ENCODE peak calls at places on chromosomes 5 and 9, in seven cellular contexts. One of them, this sample, is unnamed.

GRCh38 chr9:133242241-133242640 is 32.8 kb downstream of the ABO start:
- DNase-seq in HFF-Myc: no peak
- DNase-seq in uterus: no peak
- DNase-seq in GM12878: no peak
- DNase-seq in kidney: no peak
- DNase-seq in lower leg skin: no peak
- DNase-seq in cardiac fibroblast: no peak
- DNase-seq in this sample: no peak

GRCh38 chr9:86407022-86407421 is 52.8 kb upstream of the TUT7 start:
- DNase-seq in HFF-Myc: no peak
- DNase-seq in uterus: peak
- DNase-seq in GM12878: no peak
- DNase-seq in kidney: no peak
- DNase-seq in lower leg skin: peak
- DNase-seq in cardiac fibroblast: peak
- DNase-seq in this sample: peak

GRCh38 chr9:76534031-76534430 is 75.0 kb downstream of the GCNT1 start:
- DNase-seq in HFF-Myc: no peak
- DNase-seq in uterus: no peak
- DNase-seq in GM12878: no peak
- DNase-seq in kidney: no peak
- DNase-seq in lower leg skin: no peak
- DNase-seq in cardiac fibroblast: peak
- DNase-seq in this sample: peak

GRCh38 chr9:137304383-137305059 is 2.5 kb upstream of the NRARP start:
- DNase-seq in HFF-Myc: no peak
- DNase-seq in uterus: peak
- DNase-seq in GM12878: no peak
- DNase-seq in kidney: peak
- DNase-seq in lower leg skin: no peak
- DNase-seq in cardiac fibroblast: no peak
- DNase-seq in this sample: no peak

GRCh38 chr9:134390537-134390936 is 64.3 kb downstream of the RXRA start:
- DNase-seq in HFF-Myc: no peak
- DNase-seq in uterus: no peak
- DNase-seq in GM12878: no peak
- DNase-seq in kidney: no peak
- DNase-seq in lower leg skin: no peak
- DNase-seq in cardiac fibroblast: no peak
- DNase-seq in this sample: no peak

GRCh38 chr9:6271508-6272228 is 56.1 kb downstream of the IL33 start:
- DNase-seq in HFF-Myc: no peak
- DNase-seq in uterus: no peak
- DNase-seq in GM12878: no peak
- DNase-seq in kidney: no peak
- DNase-seq in lower leg skin: no peak
- DNase-seq in cardiac fibroblast: no peak
- DNase-seq in this sample: peak

GRCh38 chr5:137218471-137218870 is 280.7 kb downstream of the SPOCK1 start:
- DNase-seq in HFF-Myc: no peak
- DNase-seq in uterus: no peak
- DNase-seq in GM12878: no peak
- DNase-seq in kidney: no peak
- DNase-seq in lower leg skin: no peak
- DNase-seq in cardiac fibroblast: peak
- DNase-seq in this sample: no peak

GRCh38 chr9:92378825-92379535 is 25.4 kb downstream of the OGN start:
- DNase-seq in HFF-Myc: peak
- DNase-seq in uterus: no peak
- DNase-seq in GM12878: no peak
- DNase-seq in kidney: no peak
- DNase-seq in lower leg skin: no peak
- DNase-seq in cardiac fibroblast: peak
- DNase-seq in this sample: no peak

GRCh38 chr5:35857606-35858205 is 1.0 kb downstream of the IL7R start:
- DNase-seq in HFF-Myc: peak
- DNase-seq in uterus: no peak
- DNase-seq in GM12878: no peak
- DNase-seq in kidney: no peak
- DNase-seq in lower leg skin: no peak
- DNase-seq in cardiac fibroblast: peak
- DNase-seq in this sample: peak
- H3K4me3 ChIP-seq in HFF-Myc: peak
- H3K4me3 ChIP-seq in uterus: no peak
- H3K4me3 ChIP-seq in GM12878: no peak
- H3K4me3 ChIP-seq in kidney: no peak
- H3K4me3 ChIP-seq in lower leg skin: no peak
- H3K4me3 ChIP-seq in cardiac fibroblast: no peak
- H3K4me3 ChIP-seq in this sample: no peak

DNA sequence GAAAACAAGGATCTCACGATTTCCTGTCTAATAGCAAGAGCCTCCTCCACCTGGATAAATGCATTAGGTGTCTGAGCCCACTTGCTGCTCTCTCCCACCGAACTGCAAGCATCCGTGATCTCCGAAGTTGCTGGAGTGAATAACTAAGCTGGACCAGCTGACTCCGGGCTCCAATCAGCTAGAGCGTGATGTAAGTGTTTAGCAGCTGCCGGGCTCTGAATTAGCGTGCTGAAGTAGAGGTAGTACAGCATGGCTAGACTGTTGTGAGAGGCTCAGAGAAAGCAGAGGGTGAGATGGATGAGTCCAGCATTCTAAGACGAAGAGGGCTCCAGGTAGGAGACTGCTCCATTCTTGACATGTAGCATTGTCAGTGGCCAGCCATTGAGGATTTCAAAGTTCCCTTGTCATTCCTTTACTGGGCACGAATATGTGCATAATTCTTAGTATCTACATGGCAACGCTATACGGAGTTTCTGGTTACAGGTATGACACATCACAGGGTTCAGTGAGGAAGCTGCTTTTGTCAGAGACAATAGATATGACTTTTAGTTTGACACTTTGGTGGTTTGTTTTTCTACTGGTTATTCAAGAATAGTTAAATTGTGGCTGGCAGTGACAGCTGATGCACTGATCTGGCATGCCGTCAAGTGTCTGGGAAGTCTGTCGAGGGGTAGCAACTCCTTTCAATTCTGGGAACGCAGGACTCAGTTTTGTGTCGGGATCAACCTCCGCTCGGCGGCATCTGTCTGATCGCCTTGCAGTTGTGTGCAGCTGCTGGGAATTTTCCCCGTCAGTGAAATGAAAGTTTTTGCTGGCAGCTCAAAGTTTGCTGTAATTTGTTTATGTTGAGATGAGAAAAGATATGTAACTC is 232.6 kb downstream of the MAST4 start:
- DNase-seq in HFF-Myc: no peak
- DNase-seq in uterus: peak
- DNase-seq in GM12878: no peak
- DNase-seq in kidney: peak
- DNase-seq in lower leg skin: peak
- DNase-seq in cardiac fibroblast: peak
- DNase-seq in this sample: peak
- H3K4me3 ChIP-seq in HFF-Myc: peak
- H3K4me3 ChIP-seq in uterus: peak
- H3K4me3 ChIP-seq in GM12878: no peak
- H3K4me3 ChIP-seq in kidney: peak
- H3K4me3 ChIP-seq in lower leg skin: no peak
- H3K4me3 ChIP-seq in cardiac fibroblast: peak
- H3K4me3 ChIP-seq in this sample: peak

GRCh38 chr9:94906181-94906580 is 179.7 kb downstream of the AOPEP start:
- DNase-seq in HFF-Myc: no peak
- DNase-seq in uterus: no peak
- DNase-seq in GM12878: no peak
- DNase-seq in kidney: no peak
- DNase-seq in lower leg skin: peak
- DNase-seq in cardiac fibroblast: no peak
- DNase-seq in this sample: no peak

GRCh38 chr9:94906713-94907112 is 180.2 kb downstream of the AOPEP start:
- DNase-seq in HFF-Myc: no peak
- DNase-seq in uterus: no peak
- DNase-seq in GM12878: no peak
- DNase-seq in kidney: no peak
- DNase-seq in lower leg skin: peak
- DNase-seq in cardiac fibroblast: no peak
- DNase-seq in this sample: no peak

GRCh38 chr9:94908583-94909249 is 182.2 kb downstream of the AOPEP start:
- DNase-seq in HFF-Myc: no peak
- DNase-seq in uterus: no peak
- DNase-seq in GM12878: no peak
- DNase-seq in kidney: no peak
- DNase-seq in lower leg skin: peak
- DNase-seq in cardiac fibroblast: no peak
- DNase-seq in this sample: no peak

GRCh38 chr9:94908041-94908563 is 181.6 kb downstream of the AOPEP start:
- DNase-seq in HFF-Myc: no peak
- DNase-seq in uterus: no peak
- DNase-seq in GM12878: no peak
- DNase-seq in kidney: no peak
- DNase-seq in lower leg skin: peak
- DNase-seq in cardiac fibroblast: no peak
- DNase-seq in this sample: peak

GRCh38 chr9:94907246-94907936 is 180.9 kb downstream of the AOPEP start:
- DNase-seq in HFF-Myc: no peak
- DNase-seq in uterus: no peak
- DNase-seq in GM12878: no peak
- DNase-seq in kidney: no peak
- DNase-seq in lower leg skin: peak
- DNase-seq in cardiac fibroblast: no peak
- DNase-seq in this sample: no peak
- H3K4me3 ChIP-seq in HFF-Myc: no peak
- H3K4me3 ChIP-seq in uterus: no peak
- H3K4me3 ChIP-seq in GM12878: no peak
- H3K4me3 ChIP-seq in kidney: no peak
- H3K4me3 ChIP-seq in lower leg skin: no peak
- H3K4me3 ChIP-seq in cardiac fibroblast: no peak
- H3K4me3 ChIP-seq in this sample: no peak

GRCh38 chr9:127538849-127539258 is 73.2 kb upstream of the STXBP1 start:
- DNase-seq in HFF-Myc: no peak
- DNase-seq in uterus: no peak
- DNase-seq in GM12878: no peak
- DNase-seq in kidney: no peak
- DNase-seq in lower leg skin: no peak
- DNase-seq in cardiac fibroblast: peak
- DNase-seq in this sample: no peak

GRCh38 chr9:127540664-127541041 is 71.4 kb upstream of the STXBP1 start:
- DNase-seq in HFF-Myc: no peak
- DNase-seq in uterus: no peak
- DNase-seq in GM12878: no peak
- DNase-seq in kidney: no peak
- DNase-seq in lower leg skin: peak
- DNase-seq in cardiac fibroblast: no peak
- DNase-seq in this sample: no peak

GRCh38 chr9:127537792-127538191 is 74.3 kb upstream of the STXBP1 start:
- DNase-seq in HFF-Myc: no peak
- DNase-seq in uterus: no peak
- DNase-seq in GM12878: no peak
- DNase-seq in kidney: no peak
- DNase-seq in lower leg skin: no peak
- DNase-seq in cardiac fibroblast: no peak
- DNase-seq in this sample: no peak

GRCh38 chr9:127539982-127540663 is 72.0 kb upstream of the STXBP1 start:
- DNase-seq in HFF-Myc: no peak
- DNase-seq in uterus: no peak
- DNase-seq in GM12878: no peak
- DNase-seq in kidney: no peak
- DNase-seq in lower leg skin: peak
- DNase-seq in cardiac fibroblast: no peak
- DNase-seq in this sample: no peak

DNA sequence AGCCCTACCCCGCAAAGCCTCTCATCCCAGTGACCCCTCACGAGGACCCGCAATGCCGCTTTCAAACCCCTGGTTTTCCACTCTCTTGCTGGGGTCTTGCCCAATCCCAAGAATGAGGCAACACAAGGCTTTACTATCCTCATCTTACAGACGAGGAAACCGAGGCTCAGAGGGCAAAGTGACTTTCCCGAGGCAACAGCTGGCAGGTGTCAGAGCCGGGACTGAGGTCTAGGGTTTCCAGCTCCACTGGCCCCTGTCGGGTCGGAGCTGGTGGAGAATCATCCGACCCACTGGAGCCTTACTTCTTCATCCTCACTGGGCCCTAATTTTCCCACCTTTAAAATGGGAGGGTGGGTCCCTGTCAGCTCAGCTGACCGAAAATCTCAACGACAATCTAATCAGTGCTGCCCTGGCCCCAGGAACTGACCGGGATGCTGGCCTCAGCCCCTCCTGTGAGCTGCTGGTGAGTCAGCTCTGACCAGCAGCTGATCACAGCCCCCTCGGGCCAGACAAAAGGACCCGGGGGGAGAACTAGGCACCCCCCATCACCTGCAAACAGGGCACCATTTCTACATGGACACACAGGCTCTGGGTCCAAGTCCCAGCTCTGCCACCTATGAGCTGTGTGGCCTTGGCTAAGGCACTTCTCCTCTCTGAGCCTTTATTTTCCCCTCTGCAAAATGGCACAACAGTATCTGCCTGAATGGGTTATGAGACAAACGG is 72.7 kb upstream of the STXBP1 start:
- DNase-seq in HFF-Myc: no peak
- DNase-seq in uterus: no peak
- DNase-seq in GM12878: no peak
- DNase-seq in kidney: no peak
- DNase-seq in lower leg skin: no peak
- DNase-seq in cardiac fibroblast: no peak
- DNase-seq in this sample: no peak
- H3K4me3 ChIP-seq in HFF-Myc: no peak
- H3K4me3 ChIP-seq in uterus: no peak
- H3K4me3 ChIP-seq in GM12878: no peak
- H3K4me3 ChIP-seq in kidney: no peak
- H3K4me3 ChIP-seq in lower leg skin: no peak
- H3K4me3 ChIP-seq in cardiac fibroblast: no peak
- H3K4me3 ChIP-seq in this sample: no peak